ENCODE peak calls at places on chromosomes 1 and 21, in ten cellular contexts. Q is fibroblast of villous mesenchyme, I is A673, Z is B cell, S is mesothelial cell of epicardium, R is hepatocyte, D is nephron progenitor cell, O is astrocyte of the cerebellum, W is transverse colon, E is endothelial cell of umbilical vein. A is an unnamed sample.

GRCh38 chr1:11944358-11944981 is 10.0 kb downstream of the PLOD1 start:
- DNase-seq in E (no peak), Z (no peak), R (peak), D (peak), O (no peak), I (peak), Q (no peak), W (no peak), S (no peak), A (no peak)

GRCh38 chr1:151619489-151620093 is 7.7 kb downstream of the SNX27 start:
- DNase-seq in Z (no peak), Q (peak), I (no peak), O (peak), R (peak), E (peak), W (no peak), S (no peak), D (no peak), A (no peak)

GRCh38 chr1:205567716-205568115 is 63.2 kb downstream of the CDK18 start:
- DNase-seq in Q (no peak), O (no peak), R (no peak), Z (no peak), I (no peak), S (no peak), D (no peak), E (no peak), W (peak), A (no peak)

GRCh38 chr1:193408782-193409293 is 222.4 kb upstream of the B3GALT2 start:
- DNase-seq in Q (peak), I (no peak), Z (no peak), S (peak), R (peak), W (peak), O (peak), D (no peak), E (peak), A (peak)

GRCh38 chr1:36352141-36352909 is 28.9 kb upstream of the EVA1B start:
- DNase-seq in R (no peak), Q (no peak), O (no peak), W (no peak), Z (no peak), E (peak), D (no peak), I (peak), S (no peak), A (no peak)

GRCh38 chr1:36911631-36912364 is 122.5 kb downstream of the GRIK3 start:
- DNase-seq in S (no peak), D (no peak), O (no peak), Q (no peak), Z (no peak), R (no peak), E (no peak), W (no peak), I (no peak), A (no peak)

GRCh38 chr1:58857673-58858343 is 74.0 kb upstream of the JUN start:
- DNase-seq in O (no peak), Q (no peak), Z (peak), S (no peak), D (no peak), I (no peak), R (no peak), E (no peak), W (no peak), A (no peak)

GRCh38 chr1:87279966-87280535 is 48.6 kb upstream of the LMO4 start:
- DNase-seq in S (no peak), W (no peak), D (no peak), O (no peak), Z (no peak), E (no peak), I (peak), Q (peak), R (no peak), A (no peak)

GRCh38 chr1:62912028-62912638 is 128.2 kb downstream of the ATG4C start:
- DNase-seq in W (no peak), I (peak), Z (peak), R (peak), S (no peak), D (no peak), Q (peak), O (peak), E (peak), A (peak)

GRCh38 chr1:94236021-94236491 is 1.3 kb downstream of the ARHGAP29 start:
- DNase-seq in Z (peak), R (no peak), E (no peak), I (no peak), Q (no peak), W (no peak), O (peak), S (no peak), D (no peak), A (no peak)

GRCh38 chr21:42574234-42575027 is 60.8 kb downstream of the SLC37A1 start:
- DNase-seq in W (peak), I (no peak), Z (no peak), E (peak), S (no peak), Q (peak), R (no peak), O (no peak), D (no peak), A (no peak)

GRCh38 chr1:44332505-44332904 is 22.6 kb downstream of the ERI3 start:
- DNase-seq in I (no peak), W (no peak), Z (no peak), E (no peak), S (no peak), R (no peak), Q (no peak), O (no peak), D (no peak), A (no peak)

GRCh38 chr1:109924316-109924715 is 13.7 kb downstream of the CSF1 start:
- DNase-seq in Q (no peak), D (no peak), O (no peak), W (no peak), Z (no peak), E (no peak), I (no peak), S (no peak), R (no peak), A (no peak)

GRCh38 chr21:46515109-46515508 is 56.4 kb downstream of the DIP2A start:
- DNase-seq in I (no peak), Z (peak), D (no peak), Q (peak), R (no peak), W (peak), E (peak), S (no peak), O (no peak), A (no peak)

GRCh38 chr1:63885899-63886298 is 112.1 kb downstream of the ROR1 start:
- DNase-seq in S (no peak), E (no peak), Z (no peak), I (no peak), W (no peak), Q (no peak), D (no peak), O (no peak), R (no peak), A (no peak)

GRCh38 chr1:36384542-36385409 is 948 bp downstream of the STK40 start:
- DNase-seq in W (peak), D (peak), S (no peak), Z (no peak), I (peak), Q (peak), E (peak), O (no peak), R (peak), A (no peak)

GRCh38 chr1:94926365-94926914 is 470 bp downstream of the CNN3 start:
- DNase-seq in W (peak), R (peak), Z (peak), O (no peak), Q (peak), I (peak), S (peak), D (peak), E (peak), A (no peak)

DNA sequence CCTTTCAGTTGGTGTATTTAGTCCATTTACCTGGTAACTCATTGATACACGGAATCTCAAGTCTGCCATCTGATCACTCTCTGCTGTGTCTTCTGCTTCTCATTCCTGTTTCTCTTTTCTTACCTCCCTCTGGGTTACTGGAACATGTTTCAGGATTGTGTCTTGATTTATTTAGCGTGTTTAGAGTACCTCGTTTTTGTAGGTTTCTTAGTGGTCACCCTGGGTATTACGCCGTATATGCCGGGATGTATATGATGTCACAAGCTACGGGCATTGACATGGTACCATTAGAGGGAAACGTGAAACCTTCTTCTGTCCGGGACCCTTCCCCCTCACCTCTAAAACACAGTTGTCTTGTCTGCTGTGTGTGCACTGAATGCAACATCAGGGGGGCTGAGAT is 2.7 kb downstream of the ACTRT2 start:
- DNase-seq in S (no peak), Q (no peak), Z (no peak), R (no peak), D (no peak), W (no peak), I (peak), O (no peak), E (no peak), A (no peak)
- TF ChIP-seq CTCF in S (peak), Q (no peak), Z (no peak), R (no peak), D (no peak), W (no peak), I (no peak), O (no peak), E (no peak), A (no peak)

GRCh38 chr21:25708467-25709065 is 26.1 kb downstream of the ATP5PF start:
- DNase-seq in E (peak), I (peak), Q (peak), D (peak), S (no peak), Z (peak), O (peak), R (peak), W (peak), A (peak)

GRCh38 chr21:25710550-25710949 is 24.2 kb downstream of the ATP5PF start:
- DNase-seq in W (no peak), Z (no peak), D (no peak), Q (no peak), S (no peak), O (no peak), R (no peak), I (no peak), E (no peak), A (no peak)

GRCh38 chr21:25709684-25710265 is 24.9 kb downstream of the ATP5PF start:
- DNase-seq in Q (no peak), O (no peak), E (no peak), W (no peak), S (no peak), I (peak), Z (no peak), R (no peak), D (no peak), A (no peak)
- TF ChIP-seq CTCF in Q (no peak), O (no peak), E (no peak), W (no peak), S (no peak), I (no peak), Z (no peak), R (no peak), D (no peak), A (no peak)

DNA sequence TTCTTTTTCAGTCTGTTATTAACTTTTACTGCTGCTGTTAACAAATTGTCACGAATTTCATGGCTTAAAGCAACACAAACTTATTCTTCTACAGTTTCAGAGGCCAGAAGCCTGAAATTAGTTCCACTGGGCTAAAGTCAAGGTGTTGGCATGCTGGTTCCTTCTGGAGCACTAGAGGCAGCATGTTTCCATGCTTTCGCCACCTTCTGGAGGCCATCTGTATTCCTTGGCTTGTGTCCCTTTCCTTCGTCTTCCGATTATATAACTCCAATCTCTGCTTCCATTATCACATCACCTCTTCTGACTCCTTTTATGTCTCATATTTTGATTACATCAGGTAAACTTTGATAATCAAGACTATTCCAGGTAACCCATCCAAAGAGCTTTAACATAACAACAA is 1742.1 kb downstream of the BRINP3 start:
- DNase-seq in I (no peak), O (no peak), S (no peak), Q (no peak), W (no peak), Z (no peak), R (no peak), D (no peak), E (no peak), A (no peak)
- TF ChIP-seq CTCF in I (no peak), O (no peak), S (no peak), Q (no peak), W (no peak), Z (no peak), R (no peak), D (no peak), E (no peak), A (no peak)

GRCh38 chr1:161159087-161159914 is at the start of gene USP21:
- DNase-seq in E (peak), Z (peak), S (peak), I (peak), D (peak), R (peak), W (peak), O (peak), Q (peak), A (no peak)
- TF ChIP-seq CTCF in E (no peak), Z (no peak), S (no peak), I (no peak), D (no peak), R (peak), W (peak), O (peak), Q (peak), A (peak)

DNA sequence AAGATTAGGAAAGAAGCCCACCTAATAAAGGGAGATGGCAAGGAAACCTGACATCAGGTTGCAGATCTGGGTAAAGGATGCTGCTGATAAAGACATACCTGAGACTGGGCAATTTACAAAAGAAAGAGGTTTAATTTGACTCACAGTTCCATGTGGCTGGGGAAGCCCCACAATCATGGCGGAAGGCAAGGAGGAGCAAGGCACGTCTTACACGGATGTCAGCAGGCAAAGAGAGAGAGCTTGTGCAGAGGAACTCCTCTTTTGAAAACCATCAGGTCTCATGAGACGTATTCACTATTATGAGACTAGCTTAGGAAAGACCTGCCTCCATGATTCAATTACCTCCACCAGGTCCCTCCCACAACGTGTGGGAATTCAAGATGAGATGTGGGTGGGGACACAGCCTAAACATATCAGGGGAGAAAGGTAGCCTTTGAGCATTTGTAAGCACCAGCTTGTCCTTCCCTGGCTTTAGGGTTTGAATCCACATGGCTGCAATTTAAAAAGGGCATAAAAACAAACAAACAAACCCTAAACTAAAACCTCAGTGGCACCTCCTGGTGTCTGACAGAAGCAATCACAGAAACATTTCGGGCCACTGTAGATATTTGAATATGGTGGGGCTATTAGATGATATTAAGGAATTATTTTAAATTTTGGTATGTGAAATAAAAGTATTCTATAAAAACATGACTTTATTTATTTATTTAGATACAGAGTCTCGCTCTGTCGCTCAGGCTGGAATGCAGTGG is 33.1 kb downstream of the SLC2A7 start:
- DNase-seq in I (no peak), O (no peak), S (no peak), W (no peak), Q (no peak), D (no peak), R (no peak), E (no peak), Z (no peak), A (no peak)
- TF ChIP-seq CTCF in I (peak), O (no peak), S (peak), W (no peak), Q (peak), D (no peak), R (peak), E (peak), Z (no peak), A (no peak)

GRCh38 chr1:61842863-61843514 is 100.7 kb downstream of the PATJ start:
- DNase-seq in Q (no peak), E (peak), W (no peak), D (no peak), I (peak), O (no peak), Z (no peak), R (no peak), S (no peak), A (no peak)
- TF ChIP-seq CTCF in Q (peak), E (peak), W (no peak), D (no peak), I (peak), O (peak), Z (no peak), R (peak), S (no peak), A (peak)

GRCh38 chr1:60031116-60031515 is 42.5 kb downstream of the C1orf87 start:
- DNase-seq in W (no peak), Z (no peak), S (no peak), R (no peak), E (no peak), O (no peak), Q (no peak), D (no peak), I (no peak), A (no peak)
- TF ChIP-seq CTCF in W (no peak), Z (no peak), S (no peak), R (no peak), E (no peak), O (no peak), Q (no peak), D (no peak), I (no peak), A (no peak)

A was measured in AG09309.